ENCODE peak calls at places on chromosomes 4 and X, in nine cellular contexts. One of them, this sample, is unnamed. For H3K9me3 and H3K36me3, the result is how much of the 10 kb centered on the place peaks cover.

GRCh38 chrX:109619816-109620215 is 5.2 kb downstream of the KCNE5 start:
- DNase-seq in HCT116: no peak
- DNase-seq in suprapubic skin: no peak
- DNase-seq in ovary: no peak
- DNase-seq in sigmoid colon: no peak
- DNase-seq in upper lobe of left lung: no peak
- DNase-seq in tibial nerve: no peak
- DNase-seq in GM12878: no peak
- DNase-seq in testis: no peak
- DNase-seq in this sample: no peak

GRCh38 chrX:46400530-46400929 is 144.7 kb downstream of the ZNF674 start:
- DNase-seq in HCT116: no peak
- DNase-seq in suprapubic skin: no peak
- DNase-seq in ovary: no peak
- DNase-seq in sigmoid colon: no peak
- DNase-seq in upper lobe of left lung: no peak
- DNase-seq in tibial nerve: no peak
- DNase-seq in GM12878: no peak
- DNase-seq in testis: no peak
- DNase-seq in this sample: no peak

GRCh38 chrX:153878969-153879653 is 6.9 kb downstream of the L1CAM start:
- DNase-seq in HCT116: no peak
- DNase-seq in suprapubic skin: no peak
- DNase-seq in ovary: no peak
- DNase-seq in sigmoid colon: no peak
- DNase-seq in upper lobe of left lung: no peak
- DNase-seq in tibial nerve: no peak
- DNase-seq in GM12878: no peak
- DNase-seq in testis: no peak
- DNase-seq in this sample: no peak

GRCh38 chrX:30863969-30864368 is 25.1 kb downstream of the TAB3 start:
- DNase-seq in HCT116: no peak
- DNase-seq in suprapubic skin: no peak
- DNase-seq in ovary: no peak
- DNase-seq in sigmoid colon: no peak
- DNase-seq in upper lobe of left lung: no peak
- DNase-seq in tibial nerve: no peak
- DNase-seq in GM12878: no peak
- DNase-seq in testis: no peak
- DNase-seq in this sample: no peak

GRCh38 chr4:8745036-8745827 is 126.4 kb downstream of the HMX1 start:
- DNase-seq in HCT116: no peak
- DNase-seq in suprapubic skin: peak
- DNase-seq in ovary: no peak
- DNase-seq in sigmoid colon: peak
- DNase-seq in upper lobe of left lung: peak
- DNase-seq in tibial nerve: no peak
- DNase-seq in GM12878: no peak
- DNase-seq in testis: no peak
- DNase-seq in this sample: no peak

GRCh38 chr4:81052119-81053068 is 21.9 kb downstream of the BMP3 start:
- DNase-seq in HCT116: peak
- DNase-seq in suprapubic skin: no peak
- DNase-seq in ovary: peak
- DNase-seq in sigmoid colon: peak
- DNase-seq in upper lobe of left lung: no peak
- DNase-seq in tibial nerve: peak
- DNase-seq in GM12878: peak
- DNase-seq in testis: peak
- DNase-seq in this sample: peak

GRCh38 chrX:9324676-9325075 is 140.2 kb upstream of the TBL1X start:
- DNase-seq in HCT116: no peak
- DNase-seq in suprapubic skin: no peak
- DNase-seq in ovary: no peak
- DNase-seq in sigmoid colon: no peak
- DNase-seq in upper lobe of left lung: no peak
- DNase-seq in tibial nerve: no peak
- DNase-seq in GM12878: no peak
- DNase-seq in testis: no peak
- DNase-seq in this sample: no peak

GRCh38 chrX:10239611-10240064 is 82.9 kb downstream of the CLCN4 start:
- DNase-seq in HCT116: no peak
- DNase-seq in suprapubic skin: no peak
- DNase-seq in ovary: no peak
- DNase-seq in sigmoid colon: peak
- DNase-seq in upper lobe of left lung: no peak
- DNase-seq in tibial nerve: peak
- DNase-seq in GM12878: no peak
- DNase-seq in testis: no peak
- DNase-seq in this sample: peak

GRCh38 chrX:23844502-23845138 is 61.6 kb downstream of the SAT1 start:
- DNase-seq in HCT116: no peak
- DNase-seq in suprapubic skin: no peak
- DNase-seq in ovary: no peak
- DNase-seq in sigmoid colon: no peak
- DNase-seq in upper lobe of left lung: no peak
- DNase-seq in tibial nerve: peak
- DNase-seq in GM12878: no peak
- DNase-seq in testis: no peak
- DNase-seq in this sample: no peak

GRCh38 chrX:15525664-15526416 is 25.2 kb downstream of the BMX start:
- DNase-seq in HCT116: no peak
- DNase-seq in suprapubic skin: no peak
- DNase-seq in ovary: no peak
- DNase-seq in sigmoid colon: no peak
- DNase-seq in upper lobe of left lung: no peak
- DNase-seq in tibial nerve: no peak
- DNase-seq in GM12878: no peak
- DNase-seq in testis: no peak
- DNase-seq in this sample: no peak

GRCh38 chr4:70651864-70652506 is 14.3 kb downstream of the JCHAIN start:
- DNase-seq in HCT116: peak
- DNase-seq in suprapubic skin: no peak
- DNase-seq in ovary: no peak
- DNase-seq in sigmoid colon: no peak
- DNase-seq in upper lobe of left lung: no peak
- DNase-seq in tibial nerve: no peak
- DNase-seq in GM12878: no peak
- DNase-seq in testis: no peak
- DNase-seq in this sample: no peak

GRCh38 chr4:965048-965765 is 8.2 kb downstream of the DGKQ start:
- DNase-seq in HCT116: no peak
- DNase-seq in suprapubic skin: no peak
- DNase-seq in ovary: no peak
- DNase-seq in sigmoid colon: no peak
- DNase-seq in upper lobe of left lung: peak
- DNase-seq in tibial nerve: no peak
- DNase-seq in GM12878: no peak
- DNase-seq in testis: no peak
- DNase-seq in this sample: no peak

GRCh38 chr4:141036786-141037185 is 96.5 kb downstream of the RNF150 start:
- DNase-seq in HCT116: no peak
- DNase-seq in suprapubic skin: no peak
- DNase-seq in ovary: no peak
- DNase-seq in sigmoid colon: no peak
- DNase-seq in upper lobe of left lung: no peak
- DNase-seq in tibial nerve: no peak
- DNase-seq in GM12878: no peak
- DNase-seq in testis: no peak
- DNase-seq in this sample: no peak

GRCh38 chr4:57191523-57192034 is 81.4 kb upstream of the IGFBP7 start:
- DNase-seq in HCT116: no peak
- DNase-seq in suprapubic skin: no peak
- DNase-seq in ovary: no peak
- DNase-seq in sigmoid colon: peak
- DNase-seq in upper lobe of left lung: no peak
- DNase-seq in tibial nerve: no peak
- DNase-seq in GM12878: no peak
- DNase-seq in testis: no peak
- DNase-seq in this sample: no peak

GRCh38 chr4:7565483-7565882 is 130.8 kb upstream of the PSAPL1 start:
- DNase-seq in HCT116: no peak
- DNase-seq in suprapubic skin: no peak
- DNase-seq in ovary: no peak
- DNase-seq in sigmoid colon: no peak
- DNase-seq in upper lobe of left lung: no peak
- DNase-seq in tibial nerve: no peak
- DNase-seq in GM12878: no peak
- DNase-seq in testis: no peak
- DNase-seq in this sample: no peak
- H3K9me3 ChIP-seq in HCT116: under half
- H3K9me3 ChIP-seq in suprapubic skin: under half
- H3K9me3 ChIP-seq in ovary: under half
- H3K9me3 ChIP-seq in sigmoid colon: under half
- H3K9me3 ChIP-seq in upper lobe of left lung: under half
- H3K9me3 ChIP-seq in tibial nerve: under half
- H3K9me3 ChIP-seq in GM12878: under half
- H3K9me3 ChIP-seq in testis: under half
- H3K9me3 ChIP-seq in this sample: under half

GRCh38 chr4:95549246-95550138 is 719 bp upstream of the UNC5C start:
- DNase-seq in HCT116: no peak
- DNase-seq in suprapubic skin: peak
- DNase-seq in ovary: peak
- DNase-seq in sigmoid colon: peak
- DNase-seq in upper lobe of left lung: peak
- DNase-seq in tibial nerve: peak
- DNase-seq in GM12878: peak
- DNase-seq in testis: peak
- DNase-seq in this sample: no peak
- TF ChIP-seq POLR2A in HCT116: no peak
- TF ChIP-seq POLR2A in suprapubic skin: no peak
- TF ChIP-seq POLR2A in ovary: no peak
- TF ChIP-seq POLR2A in sigmoid colon: no peak
- TF ChIP-seq POLR2A in upper lobe of left lung: no peak
- TF ChIP-seq POLR2A in tibial nerve: no peak
- TF ChIP-seq POLR2A in GM12878: no peak
- TF ChIP-seq POLR2A in testis: no peak
- TF ChIP-seq POLR2A in this sample: no peak

GRCh38 chr4:3514806-3515421 is 17.3 kb downstream of the LRPAP1 start:
- DNase-seq in HCT116: no peak
- DNase-seq in suprapubic skin: no peak
- DNase-seq in ovary: no peak
- DNase-seq in sigmoid colon: no peak
- DNase-seq in upper lobe of left lung: peak
- DNase-seq in tibial nerve: no peak
- DNase-seq in GM12878: no peak
- DNase-seq in testis: no peak
- DNase-seq in this sample: no peak
- H3K36me3 ChIP-seq in HCT116: under half
- H3K36me3 ChIP-seq in suprapubic skin: half or more
- H3K36me3 ChIP-seq in ovary: under half
- H3K36me3 ChIP-seq in sigmoid colon: half or more
- H3K36me3 ChIP-seq in upper lobe of left lung: half or more
- H3K36me3 ChIP-seq in tibial nerve: half or more
- H3K36me3 ChIP-seq in GM12878: under half
- H3K36me3 ChIP-seq in testis: under half
- H3K36me3 ChIP-seq in this sample: under half

GRCh38 chrX:57451426-57452020 is 140.3 kb upstream of the ZXDB start:
- DNase-seq in HCT116: no peak
- DNase-seq in suprapubic skin: no peak
- DNase-seq in ovary: no peak
- DNase-seq in sigmoid colon: no peak
- DNase-seq in upper lobe of left lung: no peak
- DNase-seq in tibial nerve: no peak
- DNase-seq in GM12878: no peak
- DNase-seq in testis: no peak
- DNase-seq in this sample: no peak
- H3K9me3 ChIP-seq in HCT116: under half
- H3K9me3 ChIP-seq in suprapubic skin: under half
- H3K9me3 ChIP-seq in ovary: under half
- H3K9me3 ChIP-seq in sigmoid colon: under half
- H3K9me3 ChIP-seq in upper lobe of left lung: under half
- H3K9me3 ChIP-seq in tibial nerve: under half
- H3K9me3 ChIP-seq in GM12878: under half
- H3K9me3 ChIP-seq in testis: under half
- H3K9me3 ChIP-seq in this sample: under half

GRCh38 chrX:119398974-119399771 is at the start of gene SLC25A43:
- DNase-seq in HCT116: no peak
- DNase-seq in suprapubic skin: no peak
- DNase-seq in ovary: peak
- DNase-seq in sigmoid colon: peak
- DNase-seq in upper lobe of left lung: peak
- DNase-seq in tibial nerve: no peak
- DNase-seq in GM12878: no peak
- DNase-seq in testis: peak
- DNase-seq in this sample: no peak
- TF ChIP-seq POLR2A in HCT116: peak
- TF ChIP-seq POLR2A in suprapubic skin: no peak
- TF ChIP-seq POLR2A in ovary: no peak
- TF ChIP-seq POLR2A in sigmoid colon: no peak
- TF ChIP-seq POLR2A in upper lobe of left lung: peak
- TF ChIP-seq POLR2A in tibial nerve: peak
- TF ChIP-seq POLR2A in GM12878: peak
- TF ChIP-seq POLR2A in testis: no peak
- TF ChIP-seq POLR2A in this sample: no peak

GRCh38 chrX:149495573-149496071 is 9.5 kb downstream of the IDS start:
- DNase-seq in HCT116: peak
- DNase-seq in suprapubic skin: no peak
- DNase-seq in ovary: no peak
- DNase-seq in sigmoid colon: no peak
- DNase-seq in upper lobe of left lung: no peak
- DNase-seq in tibial nerve: no peak
- DNase-seq in GM12878: no peak
- DNase-seq in testis: no peak
- DNase-seq in this sample: peak
- H3K36me3 ChIP-seq in HCT116: under half
- H3K36me3 ChIP-seq in suprapubic skin: half or more
- H3K36me3 ChIP-seq in ovary: under half
- H3K36me3 ChIP-seq in sigmoid colon: half or more
- H3K36me3 ChIP-seq in upper lobe of left lung: half or more
- H3K36me3 ChIP-seq in tibial nerve: half or more
- H3K36me3 ChIP-seq in GM12878: under half
- H3K36me3 ChIP-seq in testis: under half
- H3K36me3 ChIP-seq in this sample: under half

DNA sequence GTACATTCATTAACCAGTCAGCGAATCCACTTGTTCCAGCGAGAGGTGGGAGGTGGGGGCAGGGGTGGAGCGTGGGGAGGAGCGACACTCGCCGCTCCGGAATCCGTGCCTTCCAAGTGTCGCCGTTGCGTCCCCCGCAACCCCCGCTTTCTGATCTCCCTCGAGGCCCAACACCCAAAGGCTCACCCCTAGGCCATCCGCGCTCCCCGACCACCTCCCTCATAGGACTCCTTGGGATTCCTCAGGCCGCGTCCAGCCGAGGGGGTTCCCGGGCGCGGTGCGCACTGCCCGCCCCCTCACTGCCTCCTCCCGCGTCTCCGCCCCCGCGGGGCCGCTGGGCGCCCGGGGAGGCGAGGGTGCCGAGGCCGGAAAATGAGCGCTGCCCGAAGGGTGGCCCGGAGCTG is 108.1 kb upstream of the STOX2 start:
- DNase-seq in HCT116: no peak
- DNase-seq in suprapubic skin: no peak
- DNase-seq in ovary: no peak
- DNase-seq in sigmoid colon: no peak
- DNase-seq in upper lobe of left lung: peak
- DNase-seq in tibial nerve: no peak
- DNase-seq in GM12878: no peak
- DNase-seq in testis: peak
- DNase-seq in this sample: no peak
- H3K9me3 ChIP-seq in HCT116: under half
- H3K9me3 ChIP-seq in suprapubic skin: under half
- H3K9me3 ChIP-seq in ovary: under half
- H3K9me3 ChIP-seq in sigmoid colon: under half
- H3K9me3 ChIP-seq in upper lobe of left lung: under half
- H3K9me3 ChIP-seq in tibial nerve: under half
- H3K9me3 ChIP-seq in GM12878: under half
- H3K9me3 ChIP-seq in testis: under half
- H3K9me3 ChIP-seq in this sample: under half